ENCODE peak calls at places on chromosomes 4 and X, in six cellular contexts. W, H, D, K, I and Z are unnamed samples.

GRCh38 chrX:15395794-15396193 is 11.6 kb upstream of the VEGFD start:
- DNase-seq in D (no peak), I (no peak), K (no peak), H (no peak), W (peak; percentile 13), Z (peak; percentile 1)

GRCh38 chrX:40474205-40474626 is 106.6 kb upstream of the ATP6AP2 start:
- DNase-seq in I (peak; percentile 7), H (no peak), D (peak; percentile 2), W (no peak), K (no peak), Z (no peak)

GRCh38 chr4:54659213-54660144 is 1.7 kb downstream of the KIT start:
- DNase-seq in D (no peak), I (peak; percentile 28), K (no peak), W (no peak), H (peak; percentile 15), Z (no peak)

GRCh38 chr4:154998284-154998683 is 210.2 kb upstream of the NPY2R start:
- DNase-seq in W (no peak), D (peak; percentile 37), K (no peak), H (peak; percentile 4), I (peak; percentile 94), Z (no peak)

GRCh38 chr4:86977621-86978184 is 42.9 kb downstream of the AFF1 start:
- DNase-seq in K (no peak), D (no peak), W (peak; percentile 92), I (peak; percentile 70), H (peak; percentile 80), Z (no peak)

GRCh38 chrX:151870603-151871002 is 42.1 kb upstream of the MAGEA4 start:
- DNase-seq in H (peak; percentile 69), D (peak; percentile 35), K (no peak), I (peak; percentile 87), W (peak; percentile 91), Z (peak; percentile 44)

GRCh38 chrX:106972896-106973295 is 27.1 kb downstream of the MORC4 start:
- DNase-seq in D (no peak), I (no peak), W (no peak), H (no peak), K (no peak), Z (no peak)

GRCh38 chr4:15021946-15022345 is 19.7 kb downstream of the CPEB2 start:
- DNase-seq in H (no peak), D (no peak), W (no peak), K (no peak), I (no peak), Z (no peak)

GRCh38 chrX:134679226-134679625 is 21.0 kb upstream of the PLAC1 start:
- DNase-seq in K (no peak), W (no peak), H (peak; percentile 75), I (no peak), D (peak; percentile 37), Z (no peak)

GRCh38 chr4:76758290-76758882 is 139.6 kb downstream of the SOWAHB start:
- DNase-seq in H (peak; percentile 78), K (no peak), W (peak; percentile 84), D (peak; percentile 67), I (peak; percentile 91), Z (peak; percentile 92)

GRCh38 chr4:166169111-166169510 is 296.1 kb downstream of the TLL1 start:
- DNase-seq in W (no peak), K (no peak), I (peak; percentile 58), H (no peak), D (no peak), Z (peak; percentile 3)

GRCh38 chrX:39953027-39953426 is 144.7 kb downstream of the BCOR start:
- DNase-seq in W (no peak), D (no peak), H (no peak), K (no peak), I (no peak), Z (no peak)